ENCODE peak calls at places on chromosomes 7 and 10, in seven cellular contexts. D is uterus, Z is hepatocyte, J is heart left ventricle, I is brain microvascular endothelial cell, T is pancreas, F is mesendoderm. W is an unnamed sample.
A peak's percentile ranks its signal among the peaks of the same experiment; 100 is the strongest.

GRCh38 chr7:112540839-112541577 is 60.2 kb downstream of the LSMEM1 start:
- DNase-seq in D (no peak), Z (no peak), J (no peak), I (no peak), T (no peak), F (no peak), W (no peak)

GRCh38 chr7:80018941-80019808 is 115.5 kb upstream of the GNAI1 start:
- DNase-seq in D (no peak), Z (peak; percentile 70), J (peak; percentile 21), I (peak; percentile 28), T (peak; percentile 15), F (peak; percentile 88), W (peak; percentile 26)

GRCh38 chr10:77865585-77866324 is 60.8 kb downstream of the DLG5 start:
- DNase-seq in D (no peak), Z (no peak), J (no peak), I (no peak), T (no peak), F (no peak), W (no peak)

GRCh38 chr7:65924193-65924592 is 51.3 kb downstream of the VKORC1L1 start:
- DNase-seq in D (no peak), Z (no peak), J (no peak), I (no peak), T (no peak), F (no peak), W (no peak)

GRCh38 chr7:7157177-7157886 is 25.0 kb upstream of the C1GALT1 start:
- DNase-seq in D (no peak), Z (no peak), J (peak; percentile 24), I (peak; percentile 90), T (no peak), F (no peak), W (peak; percentile 8)

GRCh38 chr7:141702047-141702567 is at the start of gene DENND11:
- DNase-seq in D (no peak), Z (peak; percentile 83), J (peak; percentile 56), I (no peak), T (peak; percentile 65), F (peak; percentile 40), W (no peak)

GRCh38 chr10:85124592-85124991 is 796.2 kb downstream of the CCSER2 start:
- DNase-seq in D (no peak), Z (peak; percentile 56), J (peak; percentile 61), I (no peak), T (peak; percentile 24), F (no peak), W (no peak)

GRCh38 chr7:13879994-13880686 is 109.3 kb downstream of the ETV1 start:
- DNase-seq in D (no peak), Z (no peak), J (no peak), I (peak; percentile 42), T (no peak), F (peak; percentile 37), W (no peak)

GRCh38 chr7:68787586-68787985 is 810.7 kb upstream of the AUTS2 start:
- DNase-seq in D (no peak), Z (no peak), J (no peak), I (no peak), T (no peak), F (no peak), W (no peak)

GRCh38 chr10:81876253-81876731 is 1.3 kb downstream of the NRG3 start:
- DNase-seq in D (no peak), Z (peak; percentile 26), J (no peak), I (no peak), T (no peak), F (peak; percentile 88), W (no peak)

GRCh38 chr7:41810258-41810576 is 107.3 kb upstream of the INHBA start:
- DNase-seq in D (no peak), Z (no peak), J (no peak), I (no peak), T (no peak), F (no peak), W (no peak)

GRCh38 chr7:124188576-124188975 is 155.7 kb upstream of the TMEM229A start:
- DNase-seq in D (no peak), Z (no peak), J (no peak), I (no peak), T (no peak), F (no peak), W (no peak)

GRCh38 chr7:9231683-9232082 is 798.3 kb downstream of the NXPH1 start:
- DNase-seq in D (no peak), Z (peak; percentile 8), J (no peak), I (no peak), T (no peak), F (peak; percentile 28), W (no peak)

GRCh38 chr10:84634636-84635035 is 306.2 kb downstream of the CCSER2 start:
- DNase-seq in D (no peak), Z (no peak), J (no peak), I (no peak), T (no peak), F (no peak), W (no peak)

GRCh38 chr7:47132471-47132870 is 449.4 kb downstream of the TNS3 start:
- DNase-seq in D (no peak), Z (no peak), J (no peak), I (no peak), T (no peak), F (no peak), W (no peak)

GRCh38 chr7:92135100-92135429 is 788 bp upstream of the CYP51A1 start:
- DNase-seq in D (peak; percentile 13), Z (peak; percentile 49), J (no peak), I (peak; percentile 10), T (peak; percentile 37), F (no peak), W (no peak)

GRCh38 chr10:80619036-80619435 is 81.3 kb downstream of the SH2D4B start:
- DNase-seq in D (no peak), Z (no peak), J (no peak), I (no peak), T (no peak), F (no peak), W (no peak)

GRCh38 chr7:727104-727805 is at the start of gene PRKAR1B:
- DNase-seq in D (no peak), Z (peak; percentile 69), J (no peak), I (no peak), T (peak; percentile 32), F (no peak), W (no peak)

GRCh38 chr7:157204134-157204533 is 65.4 kb downstream of the UBE3C start:
- DNase-seq in D (no peak), Z (no peak), J (no peak), I (no peak), T (no peak), F (no peak), W (no peak)

GRCh38 chr10:89118091-89118490 is 89.0 kb downstream of the CH25H start:
- DNase-seq in D (no peak), Z (no peak), J (no peak), I (no peak), T (no peak), F (no peak), W (no peak)

GRCh38 chr7:7564323-7564780 is 2.3 kb upstream of the MIOS start:
- DNase-seq in D (no peak), Z (peak; percentile 70), J (no peak), I (peak; percentile 41), T (no peak), F (peak; percentile 93), W (peak; percentile 4)

GRCh38 chr7:117572826-117573620 is 93.2 kb downstream of the CFTR start:
- DNase-seq in D (no peak), Z (no peak), J (no peak), I (no peak), T (no peak), F (no peak), W (no peak)

GRCh38 chr7:25009271-25009670 is 29.3 kb upstream of the OSBPL3 start:
- DNase-seq in D (no peak), Z (no peak), J (no peak), I (peak; percentile 92), T (no peak), F (no peak), W (peak; percentile 80)

GRCh38 chr10:60827791-60828488 is 49.7 kb downstream of the CDK1 start:
- DNase-seq in D (no peak), Z (no peak), J (no peak), I (peak; percentile 75), T (no peak), F (peak; percentile 79), W (no peak)

GRCh38 chr7:27236053-27236410 is 6.6 kb upstream of the EVX1 start:
- DNase-seq in D (no peak), Z (no peak), J (no peak), I (no peak), T (no peak), F (peak; percentile 61), W (no peak)
- H3K27me3 ChIP-seq in D (peaks cover 7% of the 10 kb centered on the region), Z (peaks cover 54% of the 10 kb centered on the region), J (peaks cover 92% of the 10 kb centered on the region), I (peaks cover 53% of the 10 kb centered on the region), T (peaks cover 7% of the 10 kb centered on the region), F (no peaks in the 10 kb centered on the region), W (peaks cover 74% of the 10 kb centered on the region)

DNA sequence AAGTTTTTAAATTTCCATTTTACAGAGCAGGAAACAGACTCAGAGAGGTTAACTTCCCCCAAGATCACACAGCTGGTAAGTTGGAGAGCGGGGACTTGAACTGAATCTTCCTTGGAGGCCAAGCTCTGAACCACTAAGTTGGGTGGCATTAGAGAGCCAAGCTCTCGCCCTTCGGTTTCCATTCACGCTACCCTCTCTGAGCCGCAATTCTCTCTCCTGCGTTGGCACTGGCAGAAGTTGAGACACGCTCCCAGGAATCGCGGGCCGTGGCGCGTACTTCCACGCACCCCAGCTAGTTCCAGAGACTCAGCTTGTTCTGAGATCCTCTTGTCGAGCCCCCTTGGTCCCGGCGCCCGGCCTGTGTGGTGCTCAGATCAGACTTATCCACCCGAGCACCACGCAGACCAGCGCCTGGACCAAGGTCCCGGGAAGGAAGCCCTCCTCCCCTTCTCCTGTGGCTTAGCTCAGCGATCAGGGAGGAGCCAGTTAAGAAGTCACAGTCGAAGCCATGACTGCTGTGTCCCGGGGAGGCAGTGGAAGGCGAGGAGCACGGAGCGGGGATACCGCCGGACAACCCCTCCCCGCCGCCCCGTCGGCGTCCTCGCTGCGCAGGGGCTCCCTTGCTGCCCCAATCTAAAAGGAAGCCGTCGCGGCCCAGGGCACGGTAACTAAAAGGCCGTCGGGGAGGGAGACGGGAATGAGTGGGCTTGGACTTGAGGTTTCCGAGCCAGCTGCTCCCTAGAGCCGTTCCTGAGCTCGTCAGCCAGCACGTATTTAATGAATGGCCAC is 29.5 kb upstream of the VAX1 start:
- DNase-seq in D (no peak), Z (no peak), J (no peak), I (no peak), T (peak; percentile 13), F (no peak), W (no peak)
- H3K27me3 ChIP-seq in D (peaks cover 20% of the 10 kb centered on the region), Z (peaks cover 98% of the 10 kb centered on the region), J (peaks cover 100% of the 10 kb centered on the region), I (peaks cover 86% of the 10 kb centered on the region), T (peaks cover 10% of the 10 kb centered on the region), F (peaks cover 59% of the 10 kb centered on the region), W (peaks cover 89% of the 10 kb centered on the region)

DNA sequence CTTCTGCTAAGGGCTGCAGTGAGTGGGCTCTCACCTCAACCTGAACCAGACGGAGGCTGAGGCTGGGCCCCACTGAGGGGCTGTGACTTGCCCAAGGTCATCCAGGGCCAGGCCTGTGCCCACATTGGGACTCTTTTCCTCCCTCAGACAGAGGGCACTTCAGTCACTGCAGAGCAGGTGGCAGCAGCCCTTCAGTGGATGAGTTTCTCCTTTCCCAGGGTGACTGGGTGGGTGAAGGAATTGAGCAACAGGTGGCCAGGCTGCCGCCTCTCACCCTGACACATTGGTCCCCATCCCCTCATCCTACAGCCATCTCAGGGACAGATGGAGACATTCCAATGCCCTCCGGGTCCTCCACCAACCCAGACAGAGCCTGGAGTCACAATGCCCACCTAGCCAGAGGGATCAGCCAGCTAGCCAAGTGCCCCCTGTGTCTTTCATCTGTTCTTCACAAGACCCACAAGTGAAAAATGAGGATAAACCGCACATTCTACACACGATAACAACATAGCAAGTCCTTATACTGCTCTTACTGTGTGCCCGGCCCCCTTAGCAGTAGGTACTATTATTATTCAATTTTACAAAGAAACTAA is 1.8 kb upstream of the SLC18A3 start:
- DNase-seq in D (no peak), Z (no peak), J (no peak), I (no peak), T (no peak), F (no peak), W (no peak)
- H3K27me3 ChIP-seq in D (no peaks in the 10 kb centered on the region), Z (peaks cover 79% of the 10 kb centered on the region), J (peaks cover 75% of the 10 kb centered on the region), I (peaks cover 58% of the 10 kb centered on the region), T (peaks cover 7% of the 10 kb centered on the region), F (peaks cover 47% of the 10 kb centered on the region), W (peaks cover 57% of the 10 kb centered on the region)

GRCh38 chr10:1745794-1746456 is 8.6 kb upstream of the ADARB2 start:
- DNase-seq in D (no peak), Z (no peak), J (no peak), I (no peak), T (no peak), F (no peak), W (no peak)
- H3K27me3 ChIP-seq in D (no peaks in the 10 kb centered on the region), Z (peaks cover 10% of the 10 kb centered on the region), J (peaks cover 25% of the 10 kb centered on the region), I (no peaks in the 10 kb centered on the region), T (no peaks in the 10 kb centered on the region), F (no peaks in the 10 kb centered on the region), W (no peaks in the 10 kb centered on the region)